ENCODE peak calls at places on chromosome 2, in six cellular contexts. P is HepG2; N is effector memory CD4-positive, alpha-beta T cell; R is psoas muscle; L is right lobe of liver; H is fibroblast of lung. Q is an unnamed sample. For H3K4me1, the result is how much of the 10 kb centered on the place peaks cover.

GRCh38 chr2:96259497-96259921 is 6.3 kb downstream of the TMEM127 start:
- DNase-seq in P (peak), N (no peak), R (peak), L (no peak), H (no peak), Q (no peak)

GRCh38 chr2:240644171-240644651 is 18.9 kb downstream of the GPR35 start:
- DNase-seq in P (no peak), N (no peak), R (no peak), L (peak), H (no peak), Q (no peak)

GRCh38 chr2:151241224-151241623 is 20.4 kb downstream of the RBM43 start:
- DNase-seq in P (no peak), N (no peak), R (no peak), L (no peak), H (peak), Q (no peak)

GRCh38 chr2:69482471-69482870 is 45.2 kb upstream of the NFU1 start:
- DNase-seq in P (no peak), N (no peak), R (no peak), L (no peak), H (no peak), Q (no peak)

GRCh38 chr2:241680827-241681599 is 5.6 kb downstream of the DTYMK start:
- DNase-seq in P (no peak), N (no peak), R (peak), L (no peak), H (peak), Q (no peak)

GRCh38 chr2:176325732-176326131 is 56.5 kb downstream of the MTX2 start:
- DNase-seq in P (no peak), N (no peak), R (no peak), L (no peak), H (no peak), Q (no peak)

GRCh38 chr2:9112079-9112721 is 94.4 kb upstream of the ASAP2 start:
- DNase-seq in P (no peak), N (no peak), R (peak), L (no peak), H (peak), Q (peak)

GRCh38 chr2:3342324-3342723 is 35.3 kb downstream of the EIPR1 start:
- DNase-seq in P (no peak), N (no peak), R (no peak), L (no peak), H (no peak), Q (no peak)

GRCh38 chr2:53018830-53019425 is 748.7 kb upstream of the CHAC2 start:
- DNase-seq in P (no peak), N (no peak), R (no peak), L (no peak), H (no peak), Q (no peak)

DNA sequence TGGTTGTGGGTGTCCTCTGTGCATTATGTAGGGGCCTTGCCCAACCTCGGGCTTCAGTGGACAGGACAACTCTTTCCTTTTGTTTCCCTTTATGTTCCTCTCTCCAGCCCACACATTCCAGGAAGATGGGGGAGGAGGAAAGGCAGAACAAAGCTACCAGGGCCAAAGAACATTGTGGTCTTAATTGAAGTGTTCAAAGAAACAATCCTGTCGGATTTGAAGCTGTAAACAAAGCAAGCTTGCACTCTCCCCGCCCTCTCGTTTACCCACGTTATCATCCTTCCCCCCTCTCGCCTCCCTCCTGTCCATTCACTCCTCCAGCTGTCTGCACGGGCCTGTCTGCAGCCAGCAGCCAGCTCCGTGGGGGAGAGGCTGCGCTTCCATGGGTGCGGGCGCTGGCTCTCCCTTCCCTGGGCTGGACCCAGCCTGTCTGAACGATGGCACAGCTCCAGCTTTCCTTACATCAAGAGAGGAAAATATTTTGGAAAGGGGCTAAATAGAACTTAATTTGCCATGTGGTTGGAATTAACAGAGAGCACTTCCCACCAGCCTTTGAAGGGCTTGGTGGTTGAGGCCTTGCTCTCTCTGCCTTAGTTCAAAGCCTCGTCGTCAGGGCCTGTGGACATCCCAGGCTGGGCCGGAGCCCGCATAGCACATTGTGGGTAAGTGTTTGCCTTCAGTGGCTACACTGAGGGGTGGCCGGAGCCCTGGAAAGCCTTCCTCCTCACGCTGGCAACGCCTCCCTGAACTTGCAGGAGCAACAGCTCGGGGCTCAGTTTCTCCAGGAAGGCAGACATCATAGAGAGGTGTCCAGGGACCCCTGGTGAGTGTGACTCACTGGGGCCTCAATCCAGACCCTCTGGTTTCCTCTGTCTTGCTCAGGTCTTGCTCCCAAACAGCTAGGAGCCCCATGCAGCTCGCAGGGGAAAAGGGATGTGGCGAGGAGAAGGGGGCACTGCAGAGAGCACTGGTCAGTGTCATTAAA is 60.6 kb upstream of the HS6ST1 start:
- DNase-seq in P (peak), N (no peak), R (no peak), L (peak), H (peak), Q (no peak)
- H3K4me1 ChIP-seq in P (half or more), N (under half), R (under half), L (under half), H (under half), Q (under half)

GRCh38 chr2:33073018-33073417 is 126.3 kb downstream of the LTBP1 start:
- DNase-seq in P (no peak), N (no peak), R (no peak), L (no peak), H (peak), Q (no peak)

GRCh38 chr2:33081691-33082090 is 134.9 kb downstream of the LTBP1 start:
- DNase-seq in P (no peak), N (no peak), R (no peak), L (no peak), H (no peak), Q (no peak)

GRCh38 chr2:33077316-33077715 is 130.6 kb downstream of the LTBP1 start:
- DNase-seq in P (no peak), N (no peak), R (no peak), L (no peak), H (no peak), Q (no peak)

GRCh38 chr2:33074197-33074596 is 127.4 kb downstream of the LTBP1 start:
- DNase-seq in P (no peak), N (no peak), R (no peak), L (no peak), H (no peak), Q (no peak)

DNA sequence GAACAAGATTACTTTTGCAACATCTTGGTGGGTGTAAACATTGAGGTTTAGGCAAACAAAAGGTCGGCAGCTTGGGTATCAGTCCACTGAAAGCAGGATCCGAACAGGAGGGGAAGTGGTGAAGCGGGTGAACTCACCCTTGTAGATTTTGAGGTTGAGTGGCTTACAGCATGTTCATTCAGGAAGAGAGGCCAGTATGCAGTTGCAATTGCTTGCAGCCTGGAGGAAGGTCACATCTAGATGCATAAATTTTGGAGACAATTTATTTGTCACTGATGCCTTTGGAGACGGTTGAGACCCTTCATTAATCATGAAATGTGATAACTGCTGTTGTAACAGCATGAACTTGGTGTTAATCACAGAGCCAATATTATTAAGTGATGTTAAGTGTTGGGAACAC is 131.1 kb downstream of the LTBP1 start:
- DNase-seq in P (no peak), N (no peak), R (no peak), L (no peak), H (no peak), Q (no peak)
- H3K4me1 ChIP-seq in P (under half), N (under half), R (under half), L (under half), H (under half), Q (under half)

DNA sequence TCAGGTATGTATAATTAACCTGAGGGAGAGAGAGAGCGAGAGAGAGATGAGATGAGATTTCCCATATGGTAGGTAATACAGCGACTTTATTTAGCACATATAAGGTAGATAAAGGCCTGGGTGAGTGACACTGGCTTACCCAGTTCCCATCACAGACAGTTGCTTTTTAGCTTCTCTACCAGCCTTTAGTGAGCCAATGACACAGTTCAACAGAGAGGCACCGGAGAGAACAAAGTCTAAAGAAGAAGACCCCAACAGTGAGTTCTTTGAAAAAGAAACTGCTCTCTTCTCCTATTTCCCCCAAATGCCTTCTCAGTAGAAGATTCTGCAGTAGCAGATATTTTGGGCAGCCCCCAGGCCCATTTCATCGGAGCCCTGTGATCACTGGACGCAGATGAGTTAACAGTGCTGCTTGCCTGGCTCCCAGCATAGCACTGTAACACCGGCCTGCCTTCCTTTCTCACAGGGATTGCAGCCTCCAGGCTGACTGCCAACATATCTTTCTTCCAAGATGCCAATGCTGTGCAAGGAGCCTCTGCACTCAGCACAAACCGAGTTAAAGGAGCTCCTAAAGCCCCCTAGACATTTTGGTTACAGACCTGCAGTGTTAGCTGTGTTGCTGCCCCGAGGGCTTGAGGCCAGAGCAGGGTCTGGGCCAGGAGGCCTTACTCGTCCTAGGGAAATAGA is 58.7 kb upstream of the EML4 start:
- DNase-seq in P (no peak), N (no peak), R (no peak), L (no peak), H (peak), Q (no peak)
- H3K4me1 ChIP-seq in P (half or more), N (half or more), R (under half), L (under half), H (under half), Q (under half)

GRCh38 chr2:218226903-218227302 is 9.9 kb downstream of the ARPC2 start:
- DNase-seq in P (no peak), N (no peak), R (no peak), L (no peak), H (no peak), Q (no peak)

GRCh38 chr2:218221015-218221414 is 4.0 kb downstream of the ARPC2 start:
- DNase-seq in P (no peak), N (no peak), R (no peak), L (no peak), H (peak), Q (no peak)

GRCh38 chr2:218223046-218223445 is 6.1 kb downstream of the ARPC2 start:
- DNase-seq in P (no peak), N (no peak), R (no peak), L (no peak), H (peak), Q (no peak)

GRCh38 chr2:218219934-218220333 is 2.9 kb downstream of the ARPC2 start:
- DNase-seq in P (no peak), N (no peak), R (no peak), L (no peak), H (no peak), Q (no peak)

DNA sequence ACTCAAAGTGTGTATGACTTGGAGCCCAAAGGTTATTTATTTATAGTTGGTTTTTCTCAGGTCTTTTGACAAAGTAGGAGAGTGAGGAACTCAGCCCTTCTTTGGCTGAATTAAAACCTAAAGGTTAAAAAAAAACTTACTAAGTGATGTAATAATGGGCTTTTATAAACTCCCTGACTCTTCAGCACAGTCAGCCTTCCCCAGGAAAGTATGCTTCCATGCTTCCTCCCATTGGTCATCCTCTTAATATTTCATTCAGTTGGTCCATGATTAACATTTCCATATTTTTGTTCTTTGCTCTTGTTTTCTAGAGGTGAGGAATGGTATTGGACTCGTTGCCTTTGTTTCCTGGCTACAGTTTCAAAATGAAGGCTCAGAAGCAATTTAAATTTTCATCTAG is 7.2 kb downstream of the ARPC2 start:
- DNase-seq in P (no peak), N (no peak), R (no peak), L (no peak), H (no peak), Q (no peak)
- H3K4me1 ChIP-seq in P (under half), N (half or more), R (half or more), L (under half), H (under half), Q (half or more)

DNA sequence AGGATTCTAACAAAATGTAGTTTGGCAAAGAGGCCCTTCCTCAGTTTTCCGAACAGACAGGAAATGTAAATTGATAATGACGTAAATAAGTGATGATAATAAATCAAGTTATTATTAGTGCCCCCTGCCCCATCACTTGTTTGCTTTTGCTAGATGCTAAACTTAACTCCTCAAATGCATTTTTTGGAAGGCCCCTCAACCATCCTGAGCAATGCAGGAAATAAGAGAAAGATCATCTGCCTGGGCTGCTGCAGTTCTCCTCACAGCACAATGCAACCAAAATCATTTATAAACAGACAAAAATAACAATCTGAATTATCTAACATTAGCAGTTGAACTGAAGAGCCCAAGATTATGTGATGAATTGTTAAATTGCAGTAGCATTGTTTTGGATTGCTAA is 62.6 kb upstream of the PSMD14 start:
- DNase-seq in P (no peak), N (no peak), R (no peak), L (no peak), H (no peak), Q (no peak)
- H3K4me1 ChIP-seq in P (under half), N (under half), R (under half), L (under half), H (under half), Q (under half)

DNA sequence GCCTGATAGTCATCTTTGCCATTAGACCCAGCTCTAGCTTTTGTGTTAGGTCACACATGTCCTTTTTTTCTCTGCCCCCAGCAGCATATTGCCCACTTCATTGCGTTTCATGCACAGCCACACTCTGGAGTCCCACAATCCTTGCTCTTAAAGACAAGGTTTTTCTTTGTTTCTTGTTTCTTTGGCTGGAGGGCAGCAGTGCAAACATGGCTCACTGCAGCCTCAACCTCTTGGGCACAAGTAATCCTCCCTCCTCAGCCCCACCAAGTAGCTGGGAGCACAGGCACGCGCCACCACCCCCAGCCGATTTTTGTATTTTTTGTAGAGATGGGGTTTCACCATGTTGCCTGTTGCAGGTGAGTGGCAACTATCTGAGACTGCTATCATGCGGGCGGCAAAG is 16.9 kb upstream of the PAPOLG start:
- DNase-seq in P (no peak), N (no peak), R (no peak), L (no peak), H (no peak), Q (no peak)
- H3K4me1 ChIP-seq in P (under half), N (under half), R (under half), L (under half), H (under half), Q (under half)

DNA sequence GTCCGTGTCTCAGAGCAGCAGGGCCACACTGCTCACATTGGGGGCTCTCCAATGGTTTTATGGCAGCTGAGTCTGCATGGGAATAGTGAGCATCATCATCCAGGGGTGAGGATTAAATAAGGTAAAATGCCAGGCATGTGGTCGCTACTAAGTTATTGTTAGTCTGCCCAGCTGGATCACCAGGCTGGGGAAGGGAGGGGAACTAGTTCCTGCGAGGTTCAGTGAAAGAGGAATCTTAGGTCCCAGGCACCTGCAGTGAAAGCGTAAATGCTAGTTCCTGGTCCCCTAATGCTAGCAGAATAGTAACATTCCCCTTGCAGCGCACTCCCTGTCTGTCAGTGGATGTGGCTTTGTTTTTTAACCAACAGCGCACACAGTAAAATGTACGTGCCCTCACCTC is 60.1 kb downstream of the ARHGEF4 start:
- DNase-seq in P (no peak), N (no peak), R (no peak), L (no peak), H (no peak), Q (no peak)
- H3K4me1 ChIP-seq in P (under half), N (under half), R (under half), L (under half), H (under half), Q (under half)